ENCODE peak calls at places on chromosomes 2 and 18, in nine cellular contexts. One of them, this sample, is unnamed.

GRCh38 chr2:221444106-221444505 is 128.0 kb downstream of the EPHA4 start:
- DNase-seq in myocyte: peak; percentile 58
- DNase-seq in iPS-NIHi11: no peak
- DNase-seq in NCI-H2029: no peak
- DNase-seq in hepatic stellate cell: peak; percentile 12
- DNase-seq in activated CD8-positive, alpha-beta T cell treated with anti-CD3 and anti-CD28 coated beads for 36 hours: no peak
- DNase-seq in pons: no peak
- DNase-seq in stimulated activated CD4-positive, alpha-beta T cell treated with anti-CD3 and anti-CD28 coated beads, TNF-alpha, amount 100 ng/mL, for 24 hours: no peak
- DNase-seq in amniotic stem cell: no peak
- DNase-seq in this sample: no peak

GRCh38 chr2:122843503-122843902 is 1088.1 kb downstream of the TSN start:
- DNase-seq in myocyte: no peak
- DNase-seq in iPS-NIHi11: no peak
- DNase-seq in NCI-H2029: no peak
- DNase-seq in hepatic stellate cell: no peak
- DNase-seq in activated CD8-positive, alpha-beta T cell treated with anti-CD3 and anti-CD28 coated beads for 36 hours: no peak
- DNase-seq in pons: no peak
- DNase-seq in stimulated activated CD4-positive, alpha-beta T cell treated with anti-CD3 and anti-CD28 coated beads, TNF-alpha, amount 100 ng/mL, for 24 hours: no peak
- DNase-seq in amniotic stem cell: no peak
- DNase-seq in this sample: no peak

GRCh38 chr2:205188516-205189138 is 493.7 kb upstream of the NRP2 start:
- DNase-seq in myocyte: peak; percentile 59
- DNase-seq in iPS-NIHi11: peak; percentile 52
- DNase-seq in NCI-H2029: no peak
- DNase-seq in hepatic stellate cell: no peak
- DNase-seq in activated CD8-positive, alpha-beta T cell treated with anti-CD3 and anti-CD28 coated beads for 36 hours: no peak
- DNase-seq in pons: peak; percentile 29
- DNase-seq in stimulated activated CD4-positive, alpha-beta T cell treated with anti-CD3 and anti-CD28 coated beads, TNF-alpha, amount 100 ng/mL, for 24 hours: no peak
- DNase-seq in amniotic stem cell: no peak
- DNase-seq in this sample: no peak

GRCh38 chr2:212299943-212300342 is 238.7 kb downstream of the ERBB4 start:
- DNase-seq in myocyte: no peak
- DNase-seq in iPS-NIHi11: no peak
- DNase-seq in NCI-H2029: no peak
- DNase-seq in hepatic stellate cell: no peak
- DNase-seq in activated CD8-positive, alpha-beta T cell treated with anti-CD3 and anti-CD28 coated beads for 36 hours: no peak
- DNase-seq in pons: no peak
- DNase-seq in stimulated activated CD4-positive, alpha-beta T cell treated with anti-CD3 and anti-CD28 coated beads, TNF-alpha, amount 100 ng/mL, for 24 hours: no peak
- DNase-seq in amniotic stem cell: no peak
- DNase-seq in this sample: no peak

GRCh38 chr2:204357175-204357695 is 188.0 kb upstream of the PARD3B start:
- DNase-seq in myocyte: no peak
- DNase-seq in iPS-NIHi11: no peak
- DNase-seq in NCI-H2029: no peak
- DNase-seq in hepatic stellate cell: no peak
- DNase-seq in activated CD8-positive, alpha-beta T cell treated with anti-CD3 and anti-CD28 coated beads for 36 hours: no peak
- DNase-seq in pons: no peak
- DNase-seq in stimulated activated CD4-positive, alpha-beta T cell treated with anti-CD3 and anti-CD28 coated beads, TNF-alpha, amount 100 ng/mL, for 24 hours: no peak
- DNase-seq in amniotic stem cell: no peak
- DNase-seq in this sample: no peak

GRCh38 chr2:235402444-235402843 is 91.4 kb upstream of the AGAP1 start:
- DNase-seq in myocyte: no peak
- DNase-seq in iPS-NIHi11: no peak
- DNase-seq in NCI-H2029: no peak
- DNase-seq in hepatic stellate cell: no peak
- DNase-seq in activated CD8-positive, alpha-beta T cell treated with anti-CD3 and anti-CD28 coated beads for 36 hours: no peak
- DNase-seq in pons: no peak
- DNase-seq in stimulated activated CD4-positive, alpha-beta T cell treated with anti-CD3 and anti-CD28 coated beads, TNF-alpha, amount 100 ng/mL, for 24 hours: no peak
- DNase-seq in amniotic stem cell: no peak
- DNase-seq in this sample: no peak

GRCh38 chr2:16314691-16315457 is 350.8 kb downstream of the CYRIA start:
- DNase-seq in myocyte: no peak
- DNase-seq in iPS-NIHi11: no peak
- DNase-seq in NCI-H2029: no peak
- DNase-seq in hepatic stellate cell: no peak
- DNase-seq in activated CD8-positive, alpha-beta T cell treated with anti-CD3 and anti-CD28 coated beads for 36 hours: no peak
- DNase-seq in pons: no peak
- DNase-seq in stimulated activated CD4-positive, alpha-beta T cell treated with anti-CD3 and anti-CD28 coated beads, TNF-alpha, amount 100 ng/mL, for 24 hours: no peak
- DNase-seq in amniotic stem cell: no peak
- DNase-seq in this sample: no peak

GRCh38 chr2:239236043-239236807 is 164.6 kb downstream of the HDAC4 start:
- DNase-seq in myocyte: no peak
- DNase-seq in iPS-NIHi11: no peak
- DNase-seq in NCI-H2029: no peak
- DNase-seq in hepatic stellate cell: no peak
- DNase-seq in activated CD8-positive, alpha-beta T cell treated with anti-CD3 and anti-CD28 coated beads for 36 hours: no peak
- DNase-seq in pons: no peak
- DNase-seq in stimulated activated CD4-positive, alpha-beta T cell treated with anti-CD3 and anti-CD28 coated beads, TNF-alpha, amount 100 ng/mL, for 24 hours: no peak
- DNase-seq in amniotic stem cell: no peak
- DNase-seq in this sample: no peak

GRCh38 chr2:30509716-30510115 is 62.7 kb downstream of the LCLAT1 start:
- DNase-seq in myocyte: peak; percentile 87
- DNase-seq in iPS-NIHi11: no peak
- DNase-seq in NCI-H2029: no peak
- DNase-seq in hepatic stellate cell: no peak
- DNase-seq in activated CD8-positive, alpha-beta T cell treated with anti-CD3 and anti-CD28 coated beads for 36 hours: no peak
- DNase-seq in pons: no peak
- DNase-seq in stimulated activated CD4-positive, alpha-beta T cell treated with anti-CD3 and anti-CD28 coated beads, TNF-alpha, amount 100 ng/mL, for 24 hours: no peak
- DNase-seq in amniotic stem cell: no peak
- DNase-seq in this sample: no peak

GRCh38 chr2:135473567-135473966 is 57.5 kb downstream of the ZRANB3 start:
- DNase-seq in myocyte: peak; percentile 52
- DNase-seq in iPS-NIHi11: peak; percentile 26
- DNase-seq in NCI-H2029: no peak
- DNase-seq in hepatic stellate cell: peak; percentile 24
- DNase-seq in activated CD8-positive, alpha-beta T cell treated with anti-CD3 and anti-CD28 coated beads for 36 hours: peak; percentile 45
- DNase-seq in pons: peak; percentile 3
- DNase-seq in stimulated activated CD4-positive, alpha-beta T cell treated with anti-CD3 and anti-CD28 coated beads, TNF-alpha, amount 100 ng/mL, for 24 hours: no peak
- DNase-seq in amniotic stem cell: no peak
- DNase-seq in this sample: no peak

GRCh38 chr2:22904126-22904684 is 480.8 kb upstream of the KLHL29 start:
- DNase-seq in myocyte: no peak
- DNase-seq in iPS-NIHi11: peak; percentile 64
- DNase-seq in NCI-H2029: no peak
- DNase-seq in hepatic stellate cell: no peak
- DNase-seq in activated CD8-positive, alpha-beta T cell treated with anti-CD3 and anti-CD28 coated beads for 36 hours: peak; percentile 40
- DNase-seq in pons: peak; percentile 5
- DNase-seq in stimulated activated CD4-positive, alpha-beta T cell treated with anti-CD3 and anti-CD28 coated beads, TNF-alpha, amount 100 ng/mL, for 24 hours: no peak
- DNase-seq in amniotic stem cell: no peak
- DNase-seq in this sample: no peak

GRCh38 chr18:49114556-49114955 is 163.8 kb upstream of the SMAD7 start:
- DNase-seq in myocyte: peak; percentile 45
- DNase-seq in iPS-NIHi11: no peak
- DNase-seq in NCI-H2029: no peak
- DNase-seq in hepatic stellate cell: no peak
- DNase-seq in activated CD8-positive, alpha-beta T cell treated with anti-CD3 and anti-CD28 coated beads for 36 hours: no peak
- DNase-seq in pons: no peak
- DNase-seq in stimulated activated CD4-positive, alpha-beta T cell treated with anti-CD3 and anti-CD28 coated beads, TNF-alpha, amount 100 ng/mL, for 24 hours: no peak
- DNase-seq in amniotic stem cell: no peak
- DNase-seq in this sample: no peak

GRCh38 chr2:163133602-163134001 is 295.0 kb upstream of the KCNH7 start:
- DNase-seq in myocyte: peak; percentile 2
- DNase-seq in iPS-NIHi11: no peak
- DNase-seq in NCI-H2029: no peak
- DNase-seq in hepatic stellate cell: no peak
- DNase-seq in activated CD8-positive, alpha-beta T cell treated with anti-CD3 and anti-CD28 coated beads for 36 hours: no peak
- DNase-seq in pons: no peak
- DNase-seq in stimulated activated CD4-positive, alpha-beta T cell treated with anti-CD3 and anti-CD28 coated beads, TNF-alpha, amount 100 ng/mL, for 24 hours: no peak
- DNase-seq in amniotic stem cell: no peak
- DNase-seq in this sample: no peak

GRCh38 chr2:64750001-64750816 is 96.5 kb upstream of the SERTAD2 start:
- DNase-seq in myocyte: peak; percentile 47
- DNase-seq in iPS-NIHi11: peak; percentile 18
- DNase-seq in NCI-H2029: no peak
- DNase-seq in hepatic stellate cell: peak; percentile 22
- DNase-seq in activated CD8-positive, alpha-beta T cell treated with anti-CD3 and anti-CD28 coated beads for 36 hours: peak; percentile 57
- DNase-seq in pons: peak; percentile 66
- DNase-seq in stimulated activated CD4-positive, alpha-beta T cell treated with anti-CD3 and anti-CD28 coated beads, TNF-alpha, amount 100 ng/mL, for 24 hours: no peak
- DNase-seq in amniotic stem cell: no peak
- DNase-seq in this sample: no peak

GRCh38 chr2:209470466-209470865 is 46.6 kb downstream of the MAP2 start:
- DNase-seq in myocyte: no peak
- DNase-seq in iPS-NIHi11: no peak
- DNase-seq in NCI-H2029: no peak
- DNase-seq in hepatic stellate cell: no peak
- DNase-seq in activated CD8-positive, alpha-beta T cell treated with anti-CD3 and anti-CD28 coated beads for 36 hours: no peak
- DNase-seq in pons: no peak
- DNase-seq in stimulated activated CD4-positive, alpha-beta T cell treated with anti-CD3 and anti-CD28 coated beads, TNF-alpha, amount 100 ng/mL, for 24 hours: no peak
- DNase-seq in amniotic stem cell: no peak
- DNase-seq in this sample: no peak

GRCh38 chr2:64787698-64788097 is 134.0 kb upstream of the SERTAD2 start:
- DNase-seq in myocyte: no peak
- DNase-seq in iPS-NIHi11: no peak
- DNase-seq in NCI-H2029: no peak
- DNase-seq in hepatic stellate cell: no peak
- DNase-seq in activated CD8-positive, alpha-beta T cell treated with anti-CD3 and anti-CD28 coated beads for 36 hours: no peak
- DNase-seq in pons: no peak
- DNase-seq in stimulated activated CD4-positive, alpha-beta T cell treated with anti-CD3 and anti-CD28 coated beads, TNF-alpha, amount 100 ng/mL, for 24 hours: no peak
- DNase-seq in amniotic stem cell: no peak
- DNase-seq in this sample: no peak

GRCh38 chr18:23743733-23744333 is 54.6 kb downstream of the LAMA3 start:
- DNase-seq in myocyte: no peak
- DNase-seq in iPS-NIHi11: no peak
- DNase-seq in NCI-H2029: no peak
- DNase-seq in hepatic stellate cell: no peak
- DNase-seq in activated CD8-positive, alpha-beta T cell treated with anti-CD3 and anti-CD28 coated beads for 36 hours: no peak
- DNase-seq in pons: no peak
- DNase-seq in stimulated activated CD4-positive, alpha-beta T cell treated with anti-CD3 and anti-CD28 coated beads, TNF-alpha, amount 100 ng/mL, for 24 hours: no peak
- DNase-seq in amniotic stem cell: no peak
- DNase-seq in this sample: no peak

GRCh38 chr18:30787410-30787809 is 255.1 kb downstream of the DSC3 start:
- DNase-seq in myocyte: no peak
- DNase-seq in iPS-NIHi11: peak; percentile 20
- DNase-seq in NCI-H2029: no peak
- DNase-seq in hepatic stellate cell: no peak
- DNase-seq in activated CD8-positive, alpha-beta T cell treated with anti-CD3 and anti-CD28 coated beads for 36 hours: no peak
- DNase-seq in pons: no peak
- DNase-seq in stimulated activated CD4-positive, alpha-beta T cell treated with anti-CD3 and anti-CD28 coated beads, TNF-alpha, amount 100 ng/mL, for 24 hours: no peak
- DNase-seq in amniotic stem cell: no peak
- DNase-seq in this sample: no peak

GRCh38 chr18:23038712-23039111 is 96.6 kb upstream of the CABLES1 start:
- DNase-seq in myocyte: no peak
- DNase-seq in iPS-NIHi11: no peak
- DNase-seq in NCI-H2029: no peak
- DNase-seq in hepatic stellate cell: no peak
- DNase-seq in activated CD8-positive, alpha-beta T cell treated with anti-CD3 and anti-CD28 coated beads for 36 hours: no peak
- DNase-seq in pons: no peak
- DNase-seq in stimulated activated CD4-positive, alpha-beta T cell treated with anti-CD3 and anti-CD28 coated beads, TNF-alpha, amount 100 ng/mL, for 24 hours: no peak
- DNase-seq in amniotic stem cell: peak; percentile 57
- DNase-seq in this sample: no peak

GRCh38 chr18:3135536-3135935 is 84.2 kb downstream of the MYOM1 start:
- DNase-seq in myocyte: no peak
- DNase-seq in iPS-NIHi11: no peak
- DNase-seq in NCI-H2029: no peak
- DNase-seq in hepatic stellate cell: no peak
- DNase-seq in activated CD8-positive, alpha-beta T cell treated with anti-CD3 and anti-CD28 coated beads for 36 hours: no peak
- DNase-seq in pons: peak; percentile 85
- DNase-seq in stimulated activated CD4-positive, alpha-beta T cell treated with anti-CD3 and anti-CD28 coated beads, TNF-alpha, amount 100 ng/mL, for 24 hours: no peak
- DNase-seq in amniotic stem cell: no peak
- DNase-seq in this sample: no peak

GRCh38 chr2:169647496-169647895 is 46.7 kb downstream of the CFAP210 start:
- DNase-seq in myocyte: no peak
- DNase-seq in iPS-NIHi11: no peak
- DNase-seq in NCI-H2029: no peak
- DNase-seq in hepatic stellate cell: no peak
- DNase-seq in activated CD8-positive, alpha-beta T cell treated with anti-CD3 and anti-CD28 coated beads for 36 hours: no peak
- DNase-seq in pons: no peak
- DNase-seq in stimulated activated CD4-positive, alpha-beta T cell treated with anti-CD3 and anti-CD28 coated beads, TNF-alpha, amount 100 ng/mL, for 24 hours: no peak
- DNase-seq in amniotic stem cell: no peak
- DNase-seq in this sample: no peak

GRCh38 chr2:26148501-26148900 is 24.4 kb upstream of the GAREM2 start:
- DNase-seq in myocyte: peak; percentile 33
- DNase-seq in iPS-NIHi11: peak; percentile 44
- DNase-seq in NCI-H2029: no peak
- DNase-seq in hepatic stellate cell: no peak
- DNase-seq in activated CD8-positive, alpha-beta T cell treated with anti-CD3 and anti-CD28 coated beads for 36 hours: no peak
- DNase-seq in pons: no peak
- DNase-seq in stimulated activated CD4-positive, alpha-beta T cell treated with anti-CD3 and anti-CD28 coated beads, TNF-alpha, amount 100 ng/mL, for 24 hours: no peak
- DNase-seq in amniotic stem cell: no peak
- DNase-seq in this sample: no peak

GRCh38 chr2:85668009-85668856 is at the start of gene SFTPB:
- DNase-seq in myocyte: no peak
- DNase-seq in iPS-NIHi11: no peak
- DNase-seq in NCI-H2029: peak; percentile 92
- DNase-seq in hepatic stellate cell: no peak
- DNase-seq in activated CD8-positive, alpha-beta T cell treated with anti-CD3 and anti-CD28 coated beads for 36 hours: no peak
- DNase-seq in pons: no peak
- DNase-seq in stimulated activated CD4-positive, alpha-beta T cell treated with anti-CD3 and anti-CD28 coated beads, TNF-alpha, amount 100 ng/mL, for 24 hours: no peak
- DNase-seq in amniotic stem cell: no peak
- DNase-seq in this sample: no peak

GRCh38 chr2:180443896-180444295 is 436.8 kb upstream of the CWC22 start:
- DNase-seq in myocyte: no peak
- DNase-seq in iPS-NIHi11: no peak
- DNase-seq in NCI-H2029: no peak
- DNase-seq in hepatic stellate cell: no peak
- DNase-seq in activated CD8-positive, alpha-beta T cell treated with anti-CD3 and anti-CD28 coated beads for 36 hours: no peak
- DNase-seq in pons: no peak
- DNase-seq in stimulated activated CD4-positive, alpha-beta T cell treated with anti-CD3 and anti-CD28 coated beads, TNF-alpha, amount 100 ng/mL, for 24 hours: no peak
- DNase-seq in amniotic stem cell: no peak
- DNase-seq in this sample: no peak

GRCh38 chr2:240605867-240606743 is 19.2 kb upstream of the GPR35 start:
- DNase-seq in myocyte: no peak
- DNase-seq in iPS-NIHi11: no peak
- DNase-seq in NCI-H2029: no peak
- DNase-seq in hepatic stellate cell: no peak
- DNase-seq in activated CD8-positive, alpha-beta T cell treated with anti-CD3 and anti-CD28 coated beads for 36 hours: no peak
- DNase-seq in pons: no peak
- DNase-seq in stimulated activated CD4-positive, alpha-beta T cell treated with anti-CD3 and anti-CD28 coated beads, TNF-alpha, amount 100 ng/mL, for 24 hours: no peak
- DNase-seq in amniotic stem cell: no peak
- DNase-seq in this sample: no peak

GRCh38 chr2:156704612-156705011 is 268.4 kb downstream of the GPD2 start:
- DNase-seq in myocyte: no peak
- DNase-seq in iPS-NIHi11: no peak
- DNase-seq in NCI-H2029: no peak
- DNase-seq in hepatic stellate cell: no peak
- DNase-seq in activated CD8-positive, alpha-beta T cell treated with anti-CD3 and anti-CD28 coated beads for 36 hours: no peak
- DNase-seq in pons: no peak
- DNase-seq in stimulated activated CD4-positive, alpha-beta T cell treated with anti-CD3 and anti-CD28 coated beads, TNF-alpha, amount 100 ng/mL, for 24 hours: no peak
- DNase-seq in amniotic stem cell: no peak
- DNase-seq in this sample: no peak